ENCODE peak calls at places on chromosomes 12 and 14, in four cellular contexts. W, Z, R and L are unnamed samples.

GRCh38 chr12:88306471-88307069 is 164.5 kb downstream of the TMTC3 start:
- DNase-seq in W (no peak), Z (no peak), R (no peak), L (no peak)

GRCh38 chr12:62933220-62933870 is 1.6 kb downstream of the PPM1H start:
- DNase-seq in W (peak; percentile 52), Z (no peak), R (peak; percentile 22), L (no peak)

GRCh38 chr12:119911147-119911546 is 34.0 kb upstream of the CIT start:
- DNase-seq in W (no peak), Z (no peak), R (no peak), L (no peak)

GRCh38 chr12:100481021-100481420 is 7.4 kb downstream of the NR1H4 start:
- DNase-seq in W (no peak), Z (no peak), R (no peak), L (no peak)

GRCh38 chr12:65655074-65655493 is 169.2 kb upstream of the HMGA2 start:
- DNase-seq in W (no peak), Z (no peak), R (no peak), L (no peak)

GRCh38 chr14:61218765-61219164 is 62.4 kb downstream of the TMEM30B start:
- DNase-seq in W (peak; percentile 61), Z (no peak), R (no peak), L (no peak)

GRCh38 chr12:116885496-116885895 is 4.3 kb upstream of the HRK start:
- DNase-seq in W (no peak), Z (no peak), R (no peak), L (no peak)

GRCh38 chr12:27179399-27180214 is 64.5 kb upstream of the STK38L start:
- DNase-seq in W (no peak), Z (no peak), R (no peak), L (peak; percentile 39)

GRCh38 chr12:20624718-20625117 is 70.4 kb upstream of the SLCO1C1 start:
- DNase-seq in W (no peak), Z (no peak), R (no peak), L (no peak)

DNA sequence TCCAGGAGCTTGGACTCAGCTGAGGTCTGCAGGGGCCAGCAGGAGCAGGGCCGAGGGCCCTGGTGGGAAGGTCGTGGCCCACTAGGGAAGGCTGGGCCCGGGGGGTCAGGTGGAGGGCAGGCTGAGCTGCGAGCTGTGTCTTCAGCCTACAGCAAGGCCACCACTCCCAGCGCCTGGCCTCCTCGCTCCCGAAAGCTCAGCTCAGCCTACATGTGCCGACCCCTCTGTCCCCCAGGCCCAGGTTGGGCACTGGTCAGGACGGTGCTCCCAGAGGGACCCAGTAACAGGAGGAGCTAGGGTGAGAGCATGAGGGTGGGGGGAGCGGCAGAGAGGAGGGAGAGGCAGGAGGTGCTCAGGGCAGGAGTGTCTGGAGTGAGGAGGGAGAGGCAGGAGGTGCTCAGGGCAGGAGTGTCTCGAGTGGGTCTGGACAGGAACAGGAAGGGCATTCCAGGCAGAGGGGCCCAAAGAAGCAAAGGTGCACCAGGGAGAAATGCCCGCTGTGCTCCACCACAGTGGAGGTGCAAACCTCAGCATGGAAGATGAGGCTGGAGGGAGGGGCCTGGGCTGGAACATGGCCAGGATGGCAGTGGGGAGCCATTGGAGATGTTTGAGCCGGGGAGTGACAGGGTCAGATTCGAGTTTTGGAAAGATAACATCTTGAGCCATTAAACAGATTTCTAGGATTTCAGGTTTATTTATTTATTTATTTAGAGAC is 29.1 kb upstream of the GPR132 start:
- DNase-seq in W (peak; percentile 29), Z (no peak), R (no peak), L (no peak)
- H3K4me3 ChIP-seq in W (peak overlapping the region; percentile 71), Z (no peak overlapping the region), R (peak overlapping the region; percentile 90), L (no peak overlapping the region)

GRCh38 chr14:59869381-59870255 is 958 bp downstream of the RTN1 start:
- DNase-seq in W (no peak), Z (no peak), R (no peak), L (no peak)
- H3K27ac ChIP-seq in W (no peak overlapping the region), Z (no peak overlapping the region), R (no peak overlapping the region), L (no peak overlapping the region)

GRCh38 chr12:124744273-124744640 is 119.4 kb downstream of the SCARB1 start:
- DNase-seq in W (no peak), Z (no peak), R (no peak), L (no peak)
- H3K4me1 ChIP-seq in W (peaks cover 14% of the 10 kb centered on the region), Z (peaks cover 17% of the 10 kb centered on the region), R (peaks cover 35% of the 10 kb centered on the region), L (no peaks in the 10 kb centered on the region)

GRCh38 chr14:54778618-54779017 is 124.0 kb downstream of the GCH1 start:
- DNase-seq in W (peak; percentile 78), Z (no peak), R (no peak), L (no peak)

GRCh38 chr14:54777395-54777794 is 125.2 kb downstream of the GCH1 start:
- DNase-seq in W (no peak), Z (no peak), R (no peak), L (no peak)

GRCh38 chr14:54775486-54776100 is 127.0 kb downstream of the GCH1 start:
- DNase-seq in W (no peak), Z (no peak), R (no peak), L (no peak)

GRCh38 chr14:54774824-54775223 is 127.8 kb downstream of the GCH1 start:
- DNase-seq in W (no peak), Z (no peak), R (no peak), L (no peak)

DNA sequence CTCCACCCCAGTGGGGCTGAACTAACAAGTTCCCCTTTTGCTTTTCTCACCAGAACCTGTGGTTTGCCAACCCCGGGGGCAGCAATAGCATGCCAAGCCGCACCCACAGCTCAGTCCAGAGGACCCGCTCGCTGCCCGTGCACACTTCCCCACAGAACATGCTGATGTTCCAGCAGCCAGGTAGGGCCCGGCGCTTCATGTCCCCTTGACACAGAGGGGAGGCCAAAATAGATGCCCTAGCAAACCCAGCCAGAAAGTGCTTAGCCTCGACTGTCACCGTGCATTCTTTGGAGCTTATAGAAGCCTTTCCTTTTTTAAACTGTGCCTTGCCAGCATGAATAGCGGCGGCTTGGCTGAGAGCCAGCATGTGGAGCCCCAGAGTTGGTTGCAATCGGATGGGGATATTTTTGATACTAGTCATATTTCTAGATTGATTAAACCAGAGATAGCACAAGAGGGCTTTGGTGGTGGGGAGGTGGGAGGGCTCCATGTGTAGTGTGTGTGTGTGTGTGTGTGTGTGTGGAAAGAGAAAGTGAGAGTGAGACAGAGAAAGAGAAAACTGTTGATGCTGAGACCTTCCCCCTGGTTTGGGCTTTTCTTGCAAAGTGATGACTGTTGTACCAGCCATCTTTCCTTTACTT is 126.1 kb downstream of the GCH1 start:
- DNase-seq in W (peak; percentile 81), Z (no peak), R (peak; percentile 48), L (peak; percentile 68)
- H3K4me3 ChIP-seq in W (no peak overlapping the region), Z (no peak overlapping the region), R (no peak overlapping the region), L (no peak overlapping the region)

GRCh38 chr12:97027482-97027881 is 120.4 kb downstream of the NEDD1 start:
- DNase-seq in W (no peak), Z (no peak), R (no peak), L (no peak)

GRCh38 chr12:97024393-97024792 is 117.3 kb downstream of the NEDD1 start:
- DNase-seq in W (no peak), Z (no peak), R (no peak), L (no peak)

GRCh38 chr12:97017213-97017612 is 110.2 kb downstream of the NEDD1 start:
- DNase-seq in W (no peak), Z (no peak), R (no peak), L (no peak)

GRCh38 chr12:97026901-97027300 is 119.8 kb downstream of the NEDD1 start:
- DNase-seq in W (no peak), Z (no peak), R (no peak), L (no peak)

GRCh38 chr12:97022831-97023230 is 115.8 kb downstream of the NEDD1 start:
- DNase-seq in W (no peak), Z (no peak), R (no peak), L (no peak)
- H3K27ac ChIP-seq in W (no peak overlapping the region), Z (no peak overlapping the region), R (no peak overlapping the region), L (no peak overlapping the region)